ENCODE peak calls at places on chromosomes 1 and 21, in six cellular contexts. V is astrocyte of the spinal cord, K is heart right ventricle, O is SK-N-MC, W is mammary epithelial cell, Z is AG04450. L is an unnamed sample.

GRCh38 chr1:36516372-36517018 is 33.8 kb upstream of the CSF3R start:
- DNase-seq in K (no peak), Z (no peak), V (peak), O (peak), W (peak), L (peak)

GRCh38 chr1:84722794-84723193 is 32.5 kb upstream of the SSX2IP start:
- DNase-seq in K (no peak), W (no peak), O (no peak), Z (no peak), V (no peak), L (no peak)

GRCh38 chr1:22831729-22832413 is 121.2 kb downstream of the EPHB2 start:
- DNase-seq in K (no peak), O (no peak), V (peak), Z (peak), W (peak), L (no peak)

GRCh38 chr1:221137668-221138067 is 258.4 kb downstream of the HLX start:
- DNase-seq in K (no peak), O (no peak), Z (no peak), V (no peak), W (no peak), L (no peak)

GRCh38 chr1:182687361-182687760 is 3.0 kb upstream of the RGS8 start:
- DNase-seq in V (no peak), O (no peak), K (no peak), Z (no peak), W (peak), L (no peak)

GRCh38 chr1:237211031-237211430 is 169.0 kb downstream of the RYR2 start:
- DNase-seq in V (no peak), Z (no peak), K (no peak), W (no peak), O (no peak), L (no peak)

GRCh38 chr1:62436039-62436465 is 797 bp upstream of the USP1 start:
- DNase-seq in O (no peak), W (no peak), V (no peak), K (peak), Z (no peak), L (no peak)

GRCh38 chr1:25695066-25695990 is 78.7 kb downstream of the MAN1C1 start:
- DNase-seq in Z (peak), K (peak), V (peak), O (no peak), W (peak), L (peak)

GRCh38 chr21:34967509-34968289 is 81.4 kb downstream of the RUNX1 start:
- DNase-seq in V (no peak), W (peak), O (no peak), Z (no peak), K (no peak), L (no peak)

GRCh38 chr21:25735895-25736597 is 1.3 kb downstream of the GABPA start:
- DNase-seq in K (no peak), O (no peak), W (peak), V (peak), Z (no peak), L (no peak)

GRCh38 chr1:22039594-22040347 is 12.7 kb upstream of the CDC42 start:
- DNase-seq in K (peak), V (peak), Z (no peak), W (peak), O (peak), L (no peak)

GRCh38 chr21:29504751-29505321 is 206.1 kb downstream of the BACH1 start:
- DNase-seq in W (peak), O (no peak), K (no peak), Z (peak), V (peak), L (no peak)

GRCh38 chr1:16061255-16061654 is 12.2 kb downstream of the FAM131C start:
- DNase-seq in V (no peak), Z (no peak), K (no peak), W (no peak), O (no peak), L (no peak)

GRCh38 chr1:247212012-247212411 is 40.2 kb upstream of the ZNF124 start:
- DNase-seq in O (no peak), W (peak), Z (no peak), K (no peak), V (no peak), L (no peak)

GRCh38 chr1:94817697-94818096 is 2.5 kb upstream of the SLC44A3 start:
- DNase-seq in O (no peak), W (no peak), V (no peak), Z (no peak), K (no peak), L (no peak)

GRCh38 chr1:37793773-37794371 is at the start of gene MANEAL:
- DNase-seq in O (no peak), Z (no peak), W (peak), K (peak), V (peak), L (peak)

GRCh38 chr1:204079608-204079999 is 6.7 kb downstream of the SOX13 start:
- DNase-seq in V (no peak), K (no peak), O (no peak), W (no peak), Z (no peak), L (peak)

GRCh38 chr1:41639332-41639936 is 155.0 kb upstream of the EDN2 start:
- DNase-seq in O (no peak), V (peak), W (peak), K (no peak), Z (no peak), L (no peak)

GRCh38 chr21:36803801-36804452 is 105.0 kb downstream of the SIM2 start:
- DNase-seq in O (no peak), V (no peak), Z (no peak), K (no peak), W (no peak), L (no peak)

GRCh38 chr1:59391216-59392179 is 94.6 kb downstream of the FGGY start:
- DNase-seq in W (no peak), K (no peak), V (no peak), Z (no peak), O (no peak), L (no peak)

GRCh38 chr1:115976062-115976899 is at the start of gene SLC22A15:
- DNase-seq in W (peak), Z (no peak), O (no peak), K (peak), V (peak), L (peak)

GRCh38 chr21:34701726-34702125 is 32.9 kb downstream of the CLIC6 start:
- DNase-seq in O (no peak), V (no peak), K (no peak), Z (no peak), W (no peak), L (no peak)

DNA sequence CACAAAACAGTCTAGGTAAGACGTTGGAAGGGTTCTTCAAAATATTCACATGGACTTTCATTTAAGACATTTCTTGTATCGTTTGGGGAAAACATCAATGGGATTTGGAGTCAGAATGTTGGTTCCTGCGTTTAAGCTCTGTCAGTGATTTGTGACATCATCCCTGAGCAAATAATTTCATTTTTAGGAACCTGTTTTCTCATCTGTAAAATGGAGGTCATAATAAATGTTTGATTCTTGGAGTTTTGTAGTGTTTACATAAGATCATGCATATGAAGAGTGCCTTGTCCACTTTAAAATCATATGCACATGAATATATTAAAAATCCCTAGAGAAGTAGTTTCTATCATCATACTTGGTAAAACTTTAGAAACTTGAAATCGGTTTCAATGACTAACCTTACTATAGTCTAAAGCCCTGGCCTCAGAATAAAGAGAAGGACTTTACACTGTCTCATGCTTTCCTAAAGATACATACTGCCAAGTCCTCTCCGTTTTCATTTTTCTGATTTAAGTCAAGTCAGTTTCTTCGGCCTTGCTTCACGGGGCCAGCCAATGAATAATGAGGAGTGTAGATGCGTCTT is 178.4 kb downstream of the ADSS2 start:
- DNase-seq in W (no peak), Z (no peak), K (no peak), V (no peak), O (no peak), L (no peak)
- H3K4me3 ChIP-seq in W (peak), Z (peak), K (no peak), V (peak), O (no peak), L (peak)

DNA sequence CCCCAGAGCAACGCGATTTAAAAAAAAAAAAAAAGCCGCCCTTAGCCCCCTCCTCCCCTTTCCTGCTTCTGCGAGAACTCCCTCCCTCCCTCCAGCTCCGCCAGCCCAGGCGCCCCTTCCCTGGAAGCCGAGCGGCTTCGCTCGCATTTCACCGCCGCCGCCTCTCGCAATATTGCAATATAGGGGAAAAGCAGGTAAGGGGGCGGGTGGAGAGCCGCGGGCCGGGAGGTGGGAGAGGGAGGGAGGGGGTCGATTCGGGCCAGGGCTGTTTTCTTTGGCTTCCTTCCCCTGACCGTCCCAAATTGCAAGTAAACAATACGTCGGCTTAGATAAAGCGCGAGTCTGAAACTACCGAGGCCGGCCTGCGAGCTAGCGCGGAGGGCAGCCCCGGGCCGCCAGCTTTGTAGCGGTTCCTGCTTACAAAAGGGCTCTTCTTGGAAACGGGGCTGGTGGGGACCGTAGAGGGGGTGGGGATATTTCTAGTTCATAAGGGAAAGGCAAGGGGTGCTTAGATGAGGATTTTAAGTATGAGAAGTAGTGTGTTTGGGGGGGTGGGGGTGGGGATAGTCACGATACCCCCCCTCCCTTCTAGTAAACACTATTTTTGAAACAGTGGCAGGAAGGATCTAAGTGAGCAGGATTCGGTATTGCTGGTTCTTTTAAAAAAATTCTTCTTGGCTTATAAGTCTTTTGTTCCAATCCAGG is 523 bp downstream of the LMO4 start:
- DNase-seq in K (peak), W (peak), Z (no peak), O (no peak), V (peak), L (peak)
- H3K4me3 ChIP-seq in K (peak), W (peak), Z (peak), O (peak), V (peak), L (peak)

GRCh38 chr21:15057290-15057689 is 7.5 kb downstream of the NRIP1 start:
- DNase-seq in W (no peak), K (no peak), Z (no peak), V (no peak), O (no peak), L (no peak)
- H3K4me3 ChIP-seq in W (no peak), K (no peak), Z (no peak), V (no peak), O (peak), L (no peak)

DNA sequence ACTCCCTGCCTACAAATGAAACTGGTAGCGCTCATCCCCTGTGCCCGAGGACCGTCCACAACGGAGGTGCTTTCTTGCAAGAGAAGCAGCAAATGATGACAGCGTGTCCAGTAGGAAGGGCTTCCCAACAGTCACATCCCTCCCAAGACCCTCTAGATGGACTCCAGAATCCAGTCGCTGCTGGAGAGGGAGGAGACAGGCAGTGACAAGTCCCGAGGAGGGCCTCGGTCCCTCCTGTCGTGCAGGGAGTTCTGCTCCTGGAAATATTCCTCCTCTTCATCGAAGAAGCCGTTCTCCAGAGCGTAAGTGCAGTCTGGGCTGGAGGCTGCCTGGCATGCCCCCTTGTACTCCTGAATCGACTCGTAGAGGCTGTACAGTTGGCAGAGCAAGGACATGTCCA is 20.3 kb downstream of the FAM89A start:
- DNase-seq in V (no peak), O (no peak), Z (no peak), W (no peak), K (no peak), L (no peak)
- H3K4me3 ChIP-seq in V (no peak), O (no peak), Z (no peak), W (no peak), K (no peak), L (no peak)

DNA sequence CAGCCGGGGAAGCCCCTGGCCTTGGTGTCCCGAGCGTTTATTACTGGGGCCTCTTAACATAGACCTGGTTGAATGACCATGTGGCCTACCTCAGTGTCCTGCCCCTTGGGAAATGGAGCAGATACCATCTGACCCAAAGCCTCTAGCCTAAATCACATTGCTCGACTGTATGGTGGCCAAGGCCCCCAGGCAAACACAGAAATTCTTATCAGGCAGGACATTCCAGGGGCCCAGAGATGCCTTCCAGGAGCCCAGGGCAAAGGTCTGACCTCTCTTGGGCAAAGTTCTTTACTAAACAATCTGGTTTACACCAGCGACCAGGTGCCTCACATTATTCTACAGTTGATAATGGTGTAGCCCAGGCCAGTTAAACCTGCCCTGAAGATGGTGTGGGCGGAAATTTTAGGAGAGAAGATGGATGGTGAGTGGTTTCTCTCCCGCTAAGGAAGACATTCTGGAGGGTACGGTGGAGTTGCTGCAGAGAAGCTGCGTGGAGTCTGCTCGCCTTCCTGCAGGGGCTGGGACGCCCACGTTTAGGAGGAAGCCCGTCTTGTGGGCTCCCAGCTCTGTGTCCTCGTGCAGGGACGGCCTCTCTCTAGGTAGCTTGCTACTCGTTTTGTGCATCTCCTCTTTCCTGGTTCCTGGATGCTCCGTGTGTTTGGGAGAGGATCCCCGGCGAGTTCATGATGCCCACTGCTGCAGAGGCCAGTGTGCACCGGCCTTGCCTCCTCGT is 21.2 kb downstream of the AJAP1 start:
- DNase-seq in O (no peak), Z (no peak), K (no peak), V (no peak), W (no peak), L (no peak)
- H3K4me3 ChIP-seq in O (no peak), Z (no peak), K (no peak), V (no peak), W (no peak), L (no peak)

DNA sequence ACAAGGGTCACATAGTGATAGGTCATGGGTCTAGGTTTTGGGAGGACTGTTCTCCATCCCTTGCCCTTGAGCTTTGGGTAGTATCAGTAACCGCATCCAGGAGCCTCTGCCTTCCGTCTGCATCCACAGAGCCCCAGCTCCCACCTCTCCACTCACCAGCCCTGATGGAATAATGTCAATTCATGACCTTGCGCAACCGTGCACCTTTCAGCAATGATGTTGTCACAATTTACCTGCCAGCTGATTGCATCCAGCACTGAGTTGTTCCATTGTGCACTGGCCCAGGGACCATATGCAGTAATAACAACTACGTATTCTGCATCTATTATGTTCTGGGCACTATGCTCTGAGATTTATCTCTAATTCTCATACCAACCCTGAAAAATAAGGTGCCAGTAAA is 1.4 kb downstream of the CAPN8 start:
- DNase-seq in V (no peak), O (no peak), Z (no peak), W (no peak), K (no peak), L (no peak)
- H3K4me3 ChIP-seq in V (no peak), O (no peak), Z (no peak), W (no peak), K (no peak), L (no peak)

GRCh38 chr1:101262601-101263348 is 26.0 kb downstream of the S1PR1 start:
- DNase-seq in O (peak), V (no peak), Z (no peak), K (no peak), W (no peak), L (no peak)

GRCh38 chr1:101262060-101262459 is 25.2 kb downstream of the S1PR1 start:
- DNase-seq in Z (no peak), V (no peak), W (no peak), O (peak), K (no peak), L (no peak)

GRCh38 chr1:101259744-101260148 is 22.9 kb downstream of the S1PR1 start:
- DNase-seq in W (peak), Z (no peak), V (peak), O (peak), K (no peak), L (no peak)

GRCh38 chr1:101261629-101262028 is 24.8 kb downstream of the S1PR1 start:
- DNase-seq in O (no peak), Z (no peak), K (no peak), V (no peak), W (no peak), L (no peak)

GRCh38 chr1:101260531-101260930 is 23.7 kb downstream of the S1PR1 start:
- DNase-seq in W (no peak), O (no peak), K (no peak), V (no peak), Z (no peak), L (no peak)
- H3K4me3 ChIP-seq in W (no peak), O (no peak), K (no peak), V (no peak), Z (no peak), L (no peak)

GRCh38 chr1:31576201-31576669 is at the start of gene TINAGL1:
- DNase-seq in K (peak), W (peak), V (no peak), Z (no peak), O (no peak), L (no peak)
- H3K4me3 ChIP-seq in K (peak), W (peak), V (peak), Z (no peak), O (no peak), L (peak)

DNA sequence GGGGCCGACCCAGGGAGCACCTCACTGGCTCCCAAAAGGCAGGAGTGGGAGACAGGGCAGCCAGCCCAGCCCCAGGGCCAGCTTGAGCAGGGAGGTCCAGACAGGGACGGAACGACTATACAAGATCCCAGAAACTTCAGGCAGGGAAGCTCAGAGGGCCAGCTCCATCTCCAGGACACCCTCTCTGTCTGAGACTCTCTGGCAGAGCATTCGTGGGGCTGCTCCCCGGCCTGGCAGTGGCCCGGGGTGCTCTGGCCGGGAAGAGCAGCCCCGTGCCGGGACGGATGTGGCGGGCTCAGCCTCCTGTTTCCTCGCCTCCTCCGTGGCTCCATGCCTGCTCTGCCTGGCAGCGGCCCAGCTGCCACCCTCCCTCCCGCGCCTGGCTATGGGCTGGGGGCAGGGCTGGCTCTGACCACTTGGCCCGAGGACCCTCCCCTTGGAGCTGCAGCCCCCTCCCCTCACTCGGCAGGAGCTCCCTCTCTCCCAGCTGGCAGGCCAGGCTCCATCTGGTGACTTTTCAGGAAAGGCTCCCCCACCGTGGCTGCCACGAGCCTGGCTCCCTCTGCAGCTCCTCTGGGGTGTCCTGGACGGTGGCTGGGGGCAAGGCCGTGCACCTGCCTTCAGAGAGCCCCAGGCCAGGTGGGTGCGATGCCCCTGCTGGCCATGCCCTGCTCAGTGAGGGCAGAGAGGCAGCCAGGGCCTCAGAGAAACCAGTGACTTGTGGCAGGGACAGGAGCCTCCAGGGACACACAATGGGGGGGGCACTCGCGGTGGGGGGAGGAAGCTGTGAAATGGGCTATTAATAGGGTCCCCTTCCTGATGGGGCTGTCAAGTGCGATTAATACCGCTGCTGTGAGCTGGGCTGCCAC is 5.6 kb upstream of the PLCH2 start:
- DNase-seq in O (no peak), V (no peak), K (no peak), Z (no peak), W (no peak), L (no peak)
- H3K4me3 ChIP-seq in O (no peak), V (no peak), K (no peak), Z (no peak), W (no peak), L (no peak)